ENCODE peak calls at places on chromosomes 6 and 20, in seven cellular contexts. X is body of pancreas, R is H1, J is gastrocnemius medialis, E is vagina, I is H54, F is esophagus squamous epithelium. U is an unnamed sample.
A peak's percentile ranks its signal among the peaks of the same experiment; 100 is the strongest.

GRCh38 chr6:134593887-134594286 is 276.0 kb upstream of the SGK1 start:
- DNase-seq in X (no peak), R (no peak), J (no peak), E (no peak), I (no peak), F (no peak), U (no peak)

GRCh38 chr20:63756648-63756991 is 17.0 kb downstream of the SLC2A4RG start:
- DNase-seq in X (no peak), R (no peak), J (no peak), E (no peak), I (no peak), F (no peak), U (no peak)

GRCh38 chr20:63957690-63958441 is 1.6 kb upstream of the UCKL1 start:
- DNase-seq in X (peak; percentile 62), R (peak; percentile 73), J (no peak), E (no peak), I (no peak), F (no peak), U (no peak)

GRCh38 chr6:139872635-139873034 is 498.2 kb upstream of the CITED2 start:
- DNase-seq in X (no peak), R (no peak), J (no peak), E (no peak), I (no peak), F (no peak), U (no peak)

GRCh38 chr20:37850724-37851123 is 52.2 kb upstream of the VSTM2L start:
- DNase-seq in X (no peak), R (no peak), J (no peak), E (no peak), I (no peak), F (no peak), U (peak; percentile 88)

GRCh38 chr6:127439718-127440117 is 19.5 kb downstream of the KIAA0408 start:
- DNase-seq in X (no peak), R (no peak), J (peak; percentile 47), E (no peak), I (no peak), F (no peak), U (no peak)

GRCh38 chr6:80165819-80166218 is 59.3 kb downstream of the BCKDHB start:
- DNase-seq in X (no peak), R (no peak), J (no peak), E (no peak), I (no peak), F (no peak), U (no peak)

GRCh38 chr6:55818482-55818881 is 56.9 kb downstream of the BMP5 start:
- DNase-seq in X (no peak), R (no peak), J (no peak), E (no peak), I (no peak), F (no peak), U (no peak)

DNA sequence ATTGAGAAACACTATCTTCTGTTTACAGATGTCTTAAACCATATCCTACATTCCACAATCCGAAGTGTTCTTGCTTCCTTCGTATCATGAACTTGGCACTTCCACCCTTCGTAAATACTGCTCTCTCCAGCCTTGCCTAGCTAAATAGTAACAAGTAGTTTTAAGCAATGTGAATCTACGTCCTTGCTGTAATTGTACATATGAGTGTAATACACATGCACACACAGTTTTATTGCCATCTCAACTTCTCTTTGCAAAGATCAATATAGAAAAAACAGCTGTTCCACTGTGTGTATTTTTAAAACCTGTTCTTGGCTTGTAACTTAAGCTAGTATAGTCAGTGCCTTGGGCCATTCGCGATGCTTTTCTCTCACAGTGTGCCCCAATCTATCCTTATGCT is 1524.7 kb downstream of the GRIK2 start:
- DNase-seq in X (no peak), R (no peak), J (no peak), E (no peak), I (no peak), F (no peak), U (no peak)
- TF ChIP-seq POLR2A in X (no peak), R (no peak), J (no peak), E (no peak), I (no peak), F (no peak), U (no peak)

GRCh38 chr20:34220581-34220980 is 20.6 kb upstream of the ASIP start:
- DNase-seq in X (no peak), R (no peak), J (no peak), E (no peak), I (no peak), F (no peak), U (no peak)

GRCh38 chr20:34213213-34213612 is 28.0 kb upstream of the ASIP start:
- DNase-seq in X (no peak), R (no peak), J (no peak), E (no peak), I (no peak), F (no peak), U (no peak)

GRCh38 chr20:34211591-34211990 is 29.6 kb upstream of the ASIP start:
- DNase-seq in X (no peak), R (no peak), J (no peak), E (no peak), I (no peak), F (no peak), U (no peak)

GRCh38 chr20:34216382-34216742 is 24.9 kb upstream of the ASIP start:
- DNase-seq in X (no peak), R (no peak), J (no peak), E (no peak), I (no peak), F (no peak), U (no peak)

GRCh38 chr20:34215711-34216381 is 25.4 kb upstream of the ASIP start:
- DNase-seq in X (peak; percentile 90), R (peak; percentile 56), J (peak; percentile 84), E (no peak), I (peak; percentile 67), F (no peak), U (peak; percentile 85)
- TF ChIP-seq POLR2A in X (peak; percentile 59), R (no peak), J (peak; percentile 38), E (no peak), I (peak; percentile 32), F (peak; percentile 28), U (peak; percentile 33)

GRCh38 chr6:70819715-70820114 is 137.1 kb downstream of the B3GAT2 start:
- DNase-seq in X (no peak), R (no peak), J (no peak), E (no peak), I (no peak), F (no peak), U (no peak)
- TF ChIP-seq POLR2A in X (no peak), R (no peak), J (no peak), E (no peak), I (no peak), F (no peak), U (no peak)

GRCh38 chr20:46708172-46708860 is 1.1 kb upstream of the SLC2A10 start:
- DNase-seq in X (peak; percentile 81), R (no peak), J (no peak), E (no peak), I (no peak), F (no peak), U (peak; percentile 11)

GRCh38 chr20:46710149-46710913 is 882 bp downstream of the SLC2A10 start:
- DNase-seq in X (no peak), R (no peak), J (no peak), E (no peak), I (no peak), F (no peak), U (no peak)

GRCh38 chr20:46712056-46712636 is 2.7 kb downstream of the SLC2A10 start:
- DNase-seq in X (no peak), R (no peak), J (no peak), E (no peak), I (no peak), F (no peak), U (no peak)

GRCh38 chr20:46709055-46709458 is 392 bp upstream of the SLC2A10 start:
- DNase-seq in X (no peak), R (no peak), J (no peak), E (no peak), I (no peak), F (no peak), U (no peak)

DNA sequence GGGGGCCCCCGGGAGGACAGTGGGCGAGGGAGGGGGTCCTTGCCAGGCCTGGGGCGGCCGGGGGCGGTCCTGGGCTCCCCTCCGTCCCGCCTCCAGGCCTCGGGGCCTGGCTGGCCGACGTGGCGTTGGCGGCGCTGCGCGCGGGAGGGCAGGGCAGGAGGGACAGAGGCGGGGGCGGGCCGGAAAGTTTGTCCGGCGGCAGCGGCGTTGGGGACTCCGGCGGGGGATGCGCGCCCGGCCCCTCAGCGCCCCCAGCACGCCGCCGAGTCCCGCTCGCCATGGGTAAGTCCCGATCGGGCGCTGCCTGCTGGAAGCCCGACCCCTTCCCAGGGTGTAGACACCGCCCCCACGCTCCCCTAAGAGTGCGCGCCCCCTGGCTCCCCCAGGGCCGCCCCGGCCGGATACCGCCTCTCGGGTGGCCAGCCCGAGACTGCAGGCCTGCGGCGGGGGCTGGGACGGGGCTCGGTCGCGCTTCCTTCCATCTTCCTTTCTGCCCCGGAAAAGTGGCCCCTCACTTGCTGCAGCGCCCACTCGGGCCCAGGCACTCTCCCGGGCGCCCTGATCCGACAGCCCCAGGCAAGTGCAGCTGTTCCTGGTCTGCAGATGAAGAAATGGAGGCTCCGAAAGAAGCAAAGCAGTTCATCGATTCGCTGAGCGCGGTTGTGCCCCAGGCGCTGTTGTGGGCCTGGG is at the start of gene SLC2A10:
- DNase-seq in X (peak; percentile 72), R (no peak), J (no peak), E (no peak), I (no peak), F (no peak), U (peak; percentile 40)
- TF ChIP-seq POLR2A in X (peak; percentile 56), R (peak; percentile 39), J (no peak), E (no peak), I (peak; percentile 71), F (no peak), U (no peak)

GRCh38 chr6:138105446-138105845 is 1.8 kb downstream of the PERP start:
- DNase-seq in X (peak; percentile 28), R (no peak), J (no peak), E (no peak), I (no peak), F (no peak), U (no peak)
- TF ChIP-seq POLR2A in X (no peak), R (no peak), J (no peak), E (no peak), I (no peak), F (peak; percentile 76), U (no peak)

DNA sequence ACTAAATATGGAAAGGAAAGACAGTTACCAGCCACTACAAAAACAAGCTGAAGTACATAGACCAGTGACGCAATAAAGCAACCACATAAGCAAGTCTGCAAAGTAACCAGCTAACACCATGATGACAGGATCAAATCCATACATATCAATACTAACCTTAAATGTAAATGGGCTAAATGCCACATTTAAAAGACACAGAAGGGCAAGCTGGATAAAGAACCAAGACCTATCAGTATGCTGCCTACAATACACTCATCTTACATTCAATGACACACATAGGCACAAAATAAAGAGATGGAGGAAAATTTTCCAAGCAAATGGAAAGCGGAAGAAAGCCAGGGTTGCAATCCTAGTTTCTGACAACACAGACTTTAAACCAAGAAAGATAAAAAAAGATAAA is 24.1 kb downstream of the HLA-C start:
- DNase-seq in X (no peak), R (no peak), J (no peak), E (no peak), I (no peak), F (no peak), U (no peak)
- TF ChIP-seq POLR2A in X (no peak), R (no peak), J (no peak), E (no peak), I (no peak), F (no peak), U (no peak)

GRCh38 chr6:36984581-36985383 is 1.2 kb downstream of the MTCH1 start:
- DNase-seq in X (peak; percentile 48), R (peak; percentile 43), J (peak; percentile 26), E (no peak), I (peak; percentile 60), F (no peak), U (peak; percentile 45)
- TF ChIP-seq POLR2A in X (no peak), R (no peak), J (no peak), E (no peak), I (no peak), F (no peak), U (no peak)

GRCh38 chr20:46174469-46175126 is 56.5 kb downstream of the CD40 start:
- DNase-seq in X (peak; percentile 74), R (peak; percentile 70), J (peak; percentile 26), E (no peak), I (no peak), F (no peak), U (peak; percentile 73)
- TF ChIP-seq POLR2A in X (no peak), R (no peak), J (no peak), E (no peak), I (no peak), F (no peak), U (no peak)

U was measured in erythroblast.